ENCODE peak calls at places on chromosomes 12 and 14, in six cellular contexts. Z is GM23338; O is amniotic epithelial cell; C is cardiac fibroblast; I is naive thymus-derived CD4-positive, alpha-beta T cell; K is AG08395. E is an unnamed sample.

GRCh38 chr12:121799175-121799841 is 4.5 kb upstream of the SETD1B start:
- DNase-seq in I (peak; percentile 65), O (peak; percentile 88), Z (peak; percentile 61), C (peak; percentile 83), K (peak; percentile 80), E (peak; percentile 69)

GRCh38 chr12:69738351-69739286 is at the start of gene RAB3IP:
- DNase-seq in Z (peak; percentile 89), O (peak; percentile 71), C (peak; percentile 83), I (peak; percentile 97), K (peak; percentile 93), E (peak; percentile 81)

GRCh38 chr14:80974338-80975078 is 19.1 kb downstream of the TSHR start:
- DNase-seq in O (peak; percentile 29), K (peak; percentile 9), I (no peak), Z (no peak), C (peak; percentile 24), E (peak; percentile 18)

GRCh38 chr12:45731376-45731775 is 1.9 kb downstream of the ARID2 start:
- DNase-seq in I (no peak), O (no peak), C (no peak), Z (peak; percentile 66), K (no peak), E (no peak)

GRCh38 chr14:95833429-95833828 is 43.2 kb upstream of the TUNAR start:
- DNase-seq in C (no peak), K (no peak), I (no peak), Z (peak; percentile 24), O (no peak), E (peak; percentile 5)

GRCh38 chr12:54207539-54208267 is 18.9 kb upstream of the SMUG1 start:
- DNase-seq in I (peak; percentile 80), Z (peak; percentile 96), K (peak; percentile 68), C (peak; percentile 55), O (peak; percentile 52), E (peak; percentile 67)

GRCh38 chr14:93954900-93955891 is 21.2 kb downstream of the ASB2 start:
- DNase-seq in K (no peak), O (no peak), C (no peak), Z (no peak), I (no peak), E (no peak)

GRCh38 chr12:84601483-84601882 is 311.1 kb downstream of the SLC6A15 start:
- DNase-seq in Z (peak; percentile 45), K (no peak), I (no peak), C (no peak), O (no peak), E (no peak)

GRCh38 chr12:68641138-68641537 is 30.4 kb downstream of the RAP1B start:
- DNase-seq in C (no peak), O (no peak), Z (no peak), I (peak; percentile 34), K (no peak), E (no peak)

GRCh38 chr12:106093246-106093645 is 45.5 kb downstream of the NUAK1 start:
- DNase-seq in O (peak; percentile 64), C (no peak), Z (no peak), K (no peak), I (no peak), E (no peak)

GRCh38 chr14:74611672-74612345 is at the start of gene LTBP2:
- DNase-seq in C (no peak), O (no peak), K (no peak), I (peak; percentile 37), Z (peak; percentile 48), E (no peak)

GRCh38 chr12:118981285-118982201 is at the start of gene SRRM4:
- DNase-seq in C (no peak), O (no peak), I (peak; percentile 21), Z (peak; percentile 95), K (no peak), E (no peak)

GRCh38 chr12:94799136-94799535 is 148.8 kb upstream of the TMCC3 start:
- DNase-seq in C (no peak), O (no peak), Z (no peak), K (no peak), I (no peak), E (no peak)

GRCh38 chr12:11856971-11857370 is 207.5 kb downstream of the ETV6 start:
- DNase-seq in Z (no peak), I (no peak), C (no peak), O (peak; percentile 64), K (no peak), E (no peak)

GRCh38 chr14:39739796-39740195 is 307.6 kb upstream of the FBXO33 start:
- DNase-seq in O (no peak), C (no peak), Z (no peak), I (no peak), K (no peak), E (peak; percentile 3)

GRCh38 chr12:104460973-104461693 is 4.4 kb downstream of the CHST11 start:
- DNase-seq in Z (no peak), I (no peak), K (no peak), O (no peak), C (no peak), E (no peak)

GRCh38 chr14:64704145-64704742 is at the start of gene PLEKHG3:
- DNase-seq in K (peak; percentile 80), Z (peak; percentile 93), I (peak; percentile 45), C (peak; percentile 83), O (peak; percentile 75), E (peak; percentile 87)

GRCh38 chr12:67096533-67097318 is 172.4 kb upstream of the CAND1 start:
- DNase-seq in I (no peak), O (peak; percentile 66), Z (no peak), K (no peak), C (peak; percentile 27), E (no peak)

GRCh38 chr12:121059031-121059898 is 20.2 kb upstream of the OASL start:
- DNase-seq in I (no peak), Z (no peak), O (no peak), C (no peak), K (no peak), E (no peak)

GRCh38 chr12:15823360-15824128 is 34.4 kb upstream of the EPS8 start:
- DNase-seq in O (no peak), C (no peak), I (no peak), Z (no peak), K (no peak), E (no peak)

GRCh38 chr12:28023156-28023887 is 50.8 kb upstream of the PTHLH start:
- DNase-seq in I (no peak), O (peak; percentile 92), Z (no peak), K (peak; percentile 62), C (peak; percentile 90), E (peak; percentile 63)

GRCh38 chr12:96085475-96085874 is 50.1 kb upstream of the LTA4H start:
- DNase-seq in O (no peak), K (no peak), Z (no peak), I (no peak), C (no peak), E (no peak)

E was measured in MG63.